ENCODE peak calls at places on chromosomes 7 and 10, in eight cellular contexts. S, Z, K, O, Q, J, L and X are unnamed samples.

GRCh38 chr7:153858335-153858734 is 193.9 kb upstream of the DPP6 start:
- DNase-seq in S (no peak), Z (no peak), K (no peak), O (no peak), Q (no peak), J (no peak), L (no peak), X (no peak)

GRCh38 chr7:41326616-41327015 is 376.3 kb downstream of the INHBA start:
- DNase-seq in S (no peak), Z (no peak), K (no peak), O (no peak), Q (no peak), J (no peak), L (peak; percentile 72), X (no peak)

GRCh38 chr7:34138483-34138882 is 233.1 kb downstream of the BMPER start:
- DNase-seq in S (no peak), Z (no peak), K (no peak), O (no peak), Q (no peak), J (no peak), L (no peak), X (no peak)

GRCh38 chr7:148084138-148084537 is 506.4 kb upstream of the C7orf33 start:
- DNase-seq in S (no peak), Z (peak; percentile 38), K (peak; percentile 36), O (peak; percentile 19), Q (no peak), J (peak; percentile 64), L (peak; percentile 54), X (peak; percentile 83)

GRCh38 chr7:66907731-66908130 is 13.3 kb upstream of the TMEM248 start:
- DNase-seq in S (no peak), Z (no peak), K (no peak), O (no peak), Q (no peak), J (no peak), L (no peak), X (no peak)

GRCh38 chr7:116782177-116782711 is 80.1 kb upstream of the CAPZA2 start:
- DNase-seq in S (no peak), Z (no peak), K (no peak), O (peak; percentile 48), Q (no peak), J (no peak), L (peak; percentile 89), X (no peak)

GRCh38 chr7:82595176-82595575 is 151.6 kb upstream of the CACNA2D1 start:
- DNase-seq in S (no peak), Z (no peak), K (no peak), O (no peak), Q (no peak), J (no peak), L (no peak), X (no peak)

GRCh38 chr10:13000431-13000830 is 1.1 kb downstream of the CCDC3 start:
- DNase-seq in S (no peak), Z (no peak), K (no peak), O (no peak), Q (no peak), J (no peak), L (no peak), X (no peak)

GRCh38 chr7:46072722-46073121 is 151.7 kb upstream of the IGFBP3 start:
- DNase-seq in S (no peak), Z (no peak), K (no peak), O (no peak), Q (no peak), J (no peak), L (peak; percentile 66), X (no peak)

GRCh38 chr10:104065748-104066147 is 19.9 kb downstream of the COL17A1 start:
- DNase-seq in S (no peak), Z (no peak), K (no peak), O (no peak), Q (no peak), J (no peak), L (no peak), X (no peak)

GRCh38 chr10:104072786-104073185 is 12.9 kb downstream of the COL17A1 start:
- DNase-seq in S (no peak), Z (no peak), K (no peak), O (peak; percentile 7), Q (no peak), J (no peak), L (no peak), X (no peak)

GRCh38 chr10:104069610-104070009 is 16.1 kb downstream of the COL17A1 start:
- DNase-seq in S (no peak), Z (peak; percentile 78), K (no peak), O (no peak), Q (no peak), J (no peak), L (no peak), X (no peak)

GRCh38 chr10:104066945-104067344 is 18.7 kb downstream of the COL17A1 start:
- DNase-seq in S (no peak), Z (no peak), K (no peak), O (no peak), Q (no peak), J (no peak), L (no peak), X (no peak)

DNA sequence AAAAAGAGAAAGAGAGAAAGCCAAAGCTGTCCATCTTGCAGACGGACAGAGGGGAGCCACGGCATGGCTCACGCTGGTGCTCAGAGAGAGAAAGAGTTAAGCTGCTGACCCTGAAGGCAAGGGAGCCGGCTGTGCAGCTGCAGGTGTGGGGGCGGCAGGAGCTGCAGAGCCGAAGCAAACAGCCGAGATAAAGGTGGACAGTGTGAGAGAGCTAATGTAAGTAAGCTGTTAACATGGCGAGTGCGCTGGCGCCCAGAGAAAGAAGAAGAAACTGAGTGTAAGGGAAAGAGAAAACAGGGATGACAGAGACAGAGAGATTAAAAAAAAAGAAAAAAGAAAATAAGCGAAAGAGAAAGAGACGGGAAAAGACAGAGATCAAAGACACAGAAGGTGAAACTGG is 18.2 kb downstream of the COL17A1 start:
- DNase-seq in S (no peak), Z (no peak), K (no peak), O (no peak), Q (no peak), J (peak; percentile 20), L (no peak), X (peak; percentile 23)
- H3K4me3 ChIP-seq in S (no peak overlapping the region), Z (no peak overlapping the region), K (no peak overlapping the region), O (no peak overlapping the region), Q (no peak overlapping the region), J (no peak overlapping the region), L (no peak overlapping the region), X (no peak overlapping the region)

GRCh38 chr7:17186745-17187144 is 111.7 kb upstream of the AHR start:
- DNase-seq in S (no peak), Z (no peak), K (no peak), O (no peak), Q (no peak), J (no peak), L (no peak), X (no peak)
- TF ChIP-seq CTCF in S (no peak), Z (no peak), K (no peak), O (no peak), Q (no peak), J (no peak), L (no peak), X (no peak)

GRCh38 chr7:43838201-43838659 is 31.1 kb downstream of the MRPS24 start:
- DNase-seq in S (no peak), Z (no peak), K (no peak), O (no peak), Q (no peak), J (no peak), L (no peak), X (no peak)
- H3K4me3 ChIP-seq in S (peak overlapping the region; percentile 12), Z (no peak overlapping the region), K (no peak overlapping the region), O (no peak overlapping the region), Q (no peak overlapping the region), J (no peak overlapping the region), L (no peak overlapping the region), X (no peak overlapping the region)

DNA sequence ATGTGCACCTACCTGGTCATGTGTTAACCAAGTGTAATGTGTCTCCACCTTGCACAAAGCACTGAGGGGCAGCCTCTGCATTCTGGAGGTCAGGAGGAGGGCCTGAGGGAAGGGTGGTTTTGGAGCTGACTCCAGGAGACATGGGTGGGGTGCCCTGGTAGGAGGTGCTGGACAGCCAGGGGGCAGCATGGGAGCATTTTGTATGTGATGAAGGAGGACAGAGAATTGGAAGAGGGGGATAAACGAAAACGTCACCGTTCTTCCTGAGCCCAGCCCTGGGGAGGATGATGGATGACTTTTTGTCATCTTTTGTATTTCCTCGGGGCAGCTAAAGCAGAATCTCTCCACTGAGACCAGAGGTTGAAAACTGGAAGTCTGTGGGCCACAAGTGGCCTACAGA is 242.3 kb downstream of the VTI1A start:
- DNase-seq in S (no peak), Z (peak; percentile 42), K (no peak), O (peak; percentile 5), Q (no peak), J (peak; percentile 10), L (peak; percentile 10), X (peak; percentile 54)
- TF ChIP-seq CTCF in S (no peak), Z (peak; percentile 15), K (peak; percentile 12), O (peak; percentile 32), Q (peak; percentile 39), J (no peak), L (no peak), X (no peak)

GRCh38 chr10:79347894-79348639 is 798 bp downstream of the PPIF start:
- DNase-seq in S (peak; percentile 59), Z (peak; percentile 81), K (peak; percentile 80), O (peak; percentile 69), Q (peak; percentile 89), J (peak; percentile 77), L (peak; percentile 61), X (peak; percentile 78)

GRCh38 chr10:79349766-79350406 is 2.6 kb downstream of the PPIF start:
- DNase-seq in S (no peak), Z (peak; percentile 16), K (no peak), O (no peak), Q (no peak), J (no peak), L (peak; percentile 59), X (peak; percentile 76)

GRCh38 chr10:79350407-79351154 is 3.3 kb downstream of the PPIF start:
- DNase-seq in S (no peak), Z (peak; percentile 16), K (no peak), O (no peak), Q (no peak), J (no peak), L (no peak), X (no peak)

GRCh38 chr10:79348640-79348988 is 1.3 kb downstream of the PPIF start:
- DNase-seq in S (no peak), Z (no peak), K (no peak), O (no peak), Q (no peak), J (peak; percentile 25), L (no peak), X (peak; percentile 81)

DNA sequence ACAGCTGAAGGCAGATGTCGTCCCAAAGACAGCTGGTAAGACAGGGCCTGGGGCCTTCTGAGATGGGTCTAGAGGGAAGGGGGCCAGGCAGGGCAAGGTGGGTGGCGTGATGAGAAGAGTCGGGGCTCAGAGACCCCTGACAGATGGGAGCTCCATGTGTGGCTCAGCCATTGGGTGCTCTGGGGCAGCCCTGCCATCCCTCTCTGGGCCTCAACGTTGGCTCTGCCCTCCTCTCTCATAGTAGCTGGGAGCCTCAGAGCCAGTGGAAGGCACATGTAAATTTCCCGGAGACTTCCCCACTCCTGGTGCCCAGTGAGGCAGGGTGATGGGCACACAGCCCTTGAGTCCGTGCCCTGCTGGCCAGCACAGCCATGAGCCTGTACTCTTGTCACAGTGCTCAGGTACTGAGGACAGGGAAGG is 1.8 kb downstream of the PPIF start:
- DNase-seq in S (no peak), Z (peak; percentile 18), K (no peak), O (no peak), Q (no peak), J (no peak), L (no peak), X (no peak)
- H3K4me3 ChIP-seq in S (no peak overlapping the region), Z (no peak overlapping the region), K (peak overlapping the region; percentile 96), O (no peak overlapping the region), Q (no peak overlapping the region), J (no peak overlapping the region), L (peak overlapping the region; percentile 73), X (no peak overlapping the region)